ENCODE peak calls at places on chromosomes 4 and X, in six cellular contexts. F is HT1080, D is A673, P is cardiac muscle cell, J is LHCN-M2, M is frontal cortex. N is an unnamed sample.

GRCh38 chr4:164462471-164462870 is 291.5 kb upstream of the SMIM31 start:
- DNase-seq in F (no peak), D (no peak), P (no peak), J (no peak), M (no peak), N (no peak)

GRCh38 chr4:8342651-8343050 is 73.1 kb downstream of the HTRA3 start:
- DNase-seq in F (no peak), D (no peak), P (no peak), J (no peak), M (no peak), N (peak)

GRCh38 chrX:147533426-147533825 is 378.3 kb upstream of the FMR1 start:
- DNase-seq in F (no peak), D (no peak), P (no peak), J (no peak), M (no peak), N (no peak)

GRCh38 chr4:10524196-10524833 is 67.1 kb upstream of the ZNF518B start:
- DNase-seq in F (no peak), D (no peak), P (no peak), J (no peak), M (no peak), N (no peak)

GRCh38 chrX:153776611-153777045 is 4.2 kb upstream of the SRPK3 start:
- DNase-seq in F (no peak), D (no peak), P (no peak), J (no peak), M (no peak), N (no peak)

GRCh38 chr4:36165256-36166005 is 78.9 kb downstream of the ARAP2 start:
- DNase-seq in F (no peak), D (no peak), P (no peak), J (no peak), M (no peak), N (no peak)

GRCh38 chr4:102427599-102427998 is 73.6 kb upstream of the NFKB1 start:
- DNase-seq in F (no peak), D (no peak), P (no peak), J (no peak), M (no peak), N (no peak)

GRCh38 chr4:8427761-8428287 is 12.7 kb downstream of the ACOX3 start:
- DNase-seq in F (peak), D (peak), P (peak), J (peak), M (no peak), N (no peak)

GRCh38 chr4:8580321-8581093 is at the start of gene GPR78:
- DNase-seq in F (no peak), D (peak), P (peak), J (no peak), M (peak), N (peak)

GRCh38 chr4:6724461-6725111 is 8.6 kb downstream of the BLOC1S4 start:
- DNase-seq in F (no peak), D (no peak), P (no peak), J (peak), M (no peak), N (no peak)

GRCh38 chr4:54233697-54234496 is 4.8 kb downstream of the PDGFRA start:
- DNase-seq in F (peak), D (peak), P (peak), J (peak), M (peak), N (peak)

GRCh38 chr4:72094054-72094780 is 62.4 kb downstream of the NPFFR2 start:
- DNase-seq in F (no peak), D (no peak), P (peak), J (no peak), M (no peak), N (no peak)

GRCh38 chrX:23634181-23634580 is 33.1 kb upstream of the PRDX4 start:
- DNase-seq in F (no peak), D (peak), P (no peak), J (no peak), M (no peak), N (no peak)

GRCh38 chrX:40153335-40154221 is 55.8 kb upstream of the BCOR start:
- DNase-seq in F (no peak), D (peak), P (peak), J (peak), M (peak), N (peak)

GRCh38 chr4:2093265-2093664 is 34.1 kb downstream of the NAT8L start:
- DNase-seq in F (no peak), D (no peak), P (no peak), J (no peak), M (no peak), N (no peak)

GRCh38 chr4:71006203-71006907 is 12.9 kb downstream of the DCK start:
- DNase-seq in F (no peak), D (no peak), P (no peak), J (no peak), M (no peak), N (no peak)

GRCh38 chr4:6032249-6033244 is 14.3 kb upstream of the C4orf50 start:
- DNase-seq in F (no peak), D (no peak), P (no peak), J (no peak), M (peak), N (no peak)

GRCh38 chr4:1126506-1126905 is 13.1 kb upstream of the RNF212 start:
- DNase-seq in F (no peak), D (no peak), P (no peak), J (no peak), M (no peak), N (no peak)

GRCh38 chr4:5371415-5372190 is 320.3 kb downstream of the STK32B start:
- DNase-seq in F (no peak), D (peak), P (no peak), J (no peak), M (no peak), N (no peak)

GRCh38 chrX:82134378-82134777 is 932.5 kb downstream of the SH3BGRL start:
- DNase-seq in F (peak), D (no peak), P (no peak), J (peak), M (no peak), N (no peak)

GRCh38 chr4:174154455-174154854 is 129.0 kb downstream of the FBXO8 start:
- DNase-seq in F (peak), D (peak), P (no peak), J (peak), M (no peak), N (no peak)

GRCh38 chrX:34300871-34301270 is 168.8 kb upstream of the FAM47A start:
- DNase-seq in F (peak), D (peak), P (peak), J (peak), M (no peak), N (no peak)

GRCh38 chrX:29555465-29556091 is 659.8 kb upstream of the MAGEB2 start:
- DNase-seq in F (no peak), D (no peak), P (no peak), J (no peak), M (no peak), N (no peak)

GRCh38 chrX:69031971-69032391 is 133.3 kb downstream of the PJA1 start:
- DNase-seq in F (peak), D (no peak), P (no peak), J (no peak), M (no peak), N (no peak)